ENCODE peak calls at places on chromosomes 3 and 15, in four cellular contexts. G is K562, H is HepG2, E is GM12878. J is an unnamed sample.

GRCh38 chr3:193982258-193982659 is 153.7 kb upstream of the HES1 start:
- DNase-seq in G (no peak), H (no peak), E (no peak), J (no peak)

GRCh38 chr3:123154346-123154985 is 47.3 kb upstream of the SEC22A start:
- DNase-seq in G (no peak), H (no peak), E (no peak), J (no peak)

GRCh38 chr3:65039754-65040210 is 352.0 kb upstream of the ADAMTS9 start:
- DNase-seq in G (peak; percentile 71), H (peak; percentile 67), E (no peak), J (no peak)

GRCh38 chr15:86002444-86002843 is 77.2 kb upstream of the AGBL1 start:
- DNase-seq in G (no peak), H (no peak), E (no peak), J (no peak)

GRCh38 chr3:45664558-45664957 is 24.6 kb upstream of the SACM1L start:
- DNase-seq in G (no peak), H (peak; percentile 18), E (peak; percentile 48), J (no peak)

GRCh38 chr15:41022487-41023090 is 69.3 kb downstream of the CHAC1 start:
- DNase-seq in G (peak; percentile 43), H (peak; percentile 28), E (peak; percentile 21), J (peak; percentile 58)

GRCh38 chr3:187567026-187567425 is 103.2 kb downstream of the SST start:
- DNase-seq in G (no peak), H (no peak), E (no peak), J (no peak)

GRCh38 chr3:67093315-67093714 is 95.2 kb downstream of the KBTBD8 start:
- DNase-seq in G (no peak), H (no peak), E (no peak), J (no peak)

GRCh38 chr3:143119974-143120715 is 574 bp downstream of the CHST2 start:
- DNase-seq in G (peak; percentile 55), H (no peak), E (no peak), J (peak; percentile 73)

GRCh38 chr3:177835917-177836316 is 638.6 kb upstream of the TBL1XR1 start:
- DNase-seq in G (no peak), H (no peak), E (no peak), J (no peak)

GRCh38 chr3:25266677-25267076 is 161.4 kb upstream of the RARB start:
- DNase-seq in G (no peak), H (no peak), E (no peak), J (no peak)

GRCh38 chr3:141938011-141938350 is 61.5 kb downstream of the ATP1B3 start:
- DNase-seq in G (no peak), H (no peak), E (no peak), J (no peak)

GRCh38 chr3:122982202-122983185 is 45.1 kb downstream of the SEMA5B start:
- DNase-seq in G (no peak), H (peak; percentile 5), E (no peak), J (no peak)

GRCh38 chr3:127034195-127034989 is 51.5 kb downstream of the PLXNA1 start:
- DNase-seq in G (no peak), H (no peak), E (no peak), J (no peak)

GRCh38 chr3:121894191-121894990 is at the start of gene SLC15A2:
- DNase-seq in G (no peak), H (no peak), E (no peak), J (no peak)

GRCh38 chr15:41493205-41493901 is at the start of gene ITPKA:
- DNase-seq in G (peak; percentile 89), H (peak; percentile 88), E (peak; percentile 30), J (no peak)

GRCh38 chr3:129318921-129319320 is 40.3 kb downstream of the HMCES start:
- DNase-seq in G (no peak), H (no peak), E (no peak), J (no peak)

GRCh38 chr3:49617390-49618013 is 56.6 kb upstream of the APEH start:
- DNase-seq in G (no peak), H (no peak), E (no peak), J (no peak)

GRCh38 chr15:25664761-25665160 is 198.4 kb downstream of the ATP10A start:
- DNase-seq in G (no peak), H (no peak), E (no peak), J (no peak)

GRCh38 chr15:48644827-48645557 is 517 bp downstream of the FBN1 start:
- DNase-seq in G (no peak), H (no peak), E (no peak), J (peak; percentile 80)

GRCh38 chr15:69093127-69093526 is 67.3 kb upstream of the GLCE start:
- DNase-seq in G (peak; percentile 45), H (no peak), E (no peak), J (no peak)

GRCh38 chr3:121529308-121529707 is 16.5 kb downstream of the POLQ start:
- DNase-seq in G (peak; percentile 19), H (peak; percentile 3), E (no peak), J (no peak)

GRCh38 chr3:53303957-53304356 is 43.4 kb downstream of the DCP1A start:
- DNase-seq in G (no peak), H (no peak), E (no peak), J (no peak)

GRCh38 chr15:58415636-58416035 is 16.2 kb upstream of the LIPC start:
- DNase-seq in G (no peak), H (no peak), E (no peak), J (no peak)

GRCh38 chr15:34271493-34271892 is 46.7 kb downstream of the EMC4 start:
- DNase-seq in G (no peak), H (peak; percentile 3), E (no peak), J (no peak)

DNA sequence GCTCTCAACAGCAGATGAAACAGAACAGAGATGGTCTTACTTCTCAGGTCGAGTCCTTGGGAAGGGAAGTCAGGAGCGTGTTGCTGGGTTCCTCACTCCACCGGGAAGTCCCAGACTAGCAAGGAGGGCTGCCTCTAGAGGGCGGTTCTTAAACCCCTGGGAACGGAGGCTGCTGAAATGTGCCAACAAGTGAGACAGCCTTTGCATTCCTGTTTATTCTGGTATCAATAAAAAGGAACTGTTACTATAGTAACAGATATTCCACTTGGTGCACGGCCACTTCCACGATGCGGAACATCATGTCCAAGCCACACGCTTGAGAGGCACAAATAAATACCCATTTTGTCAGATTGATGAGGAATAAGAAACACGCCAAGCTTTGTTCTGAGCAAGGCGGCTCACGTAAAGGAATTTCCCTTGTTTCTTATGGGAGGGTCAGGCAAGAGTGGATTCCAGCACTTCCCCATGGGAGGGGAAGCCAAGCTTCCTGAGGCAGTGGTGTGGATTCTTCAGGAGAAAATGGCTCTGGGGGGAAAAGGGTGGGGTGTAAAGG is at the start of gene FAM107A:
- DNase-seq in G (peak; percentile 13), H (no peak), E (no peak), J (peak; percentile 59)
- TF ChIP-seq HDAC2 in G (no peak), H (no peak), E (no peak), J (no peak)

GRCh38 chr3:8491750-8492149 is 9.9 kb upstream of the LMCD1 start:
- DNase-seq in G (no peak), H (no peak), E (no peak), J (no peak)

GRCh38 chr3:8488877-8489865 is 12.5 kb upstream of the LMCD1 start:
- DNase-seq in G (no peak), H (peak; percentile 93), E (no peak), J (no peak)

GRCh38 chr3:8488436-8488835 is 13.2 kb upstream of the LMCD1 start:
- DNase-seq in G (no peak), H (no peak), E (no peak), J (no peak)

GRCh38 chr3:8491246-8491645 is 10.4 kb upstream of the LMCD1 start:
- DNase-seq in G (no peak), H (no peak), E (no peak), J (no peak)

GRCh38 chr3:8490079-8490552 is 11.5 kb upstream of the LMCD1 start:
- DNase-seq in G (no peak), H (peak; percentile 66), E (no peak), J (no peak)
- TF ChIP-seq ATF2 in G (no peak), H (peak; percentile 22), E (no peak), J (no peak)

DNA sequence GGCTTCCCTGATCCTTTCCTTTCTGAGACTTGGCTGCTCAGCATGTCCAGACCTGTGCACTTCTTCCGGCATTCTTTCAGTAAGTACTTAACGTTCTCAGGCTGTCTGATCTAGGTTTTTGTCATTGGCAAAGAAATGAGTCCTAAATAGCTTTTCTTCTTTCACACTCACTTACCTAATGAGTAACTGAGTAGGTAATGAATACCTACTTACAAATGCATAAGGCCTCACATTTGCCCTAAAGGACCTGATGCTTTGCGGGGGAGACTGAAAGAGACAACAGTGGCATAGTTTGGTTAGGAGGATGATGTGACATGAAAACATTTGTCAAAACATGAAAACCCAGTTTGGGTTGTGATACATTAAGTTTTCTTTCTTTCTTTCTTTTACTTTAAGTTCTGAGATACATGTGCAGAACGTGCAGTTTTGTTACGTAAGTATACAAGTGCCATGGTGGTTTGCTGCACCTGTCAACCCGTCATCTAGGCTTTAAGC is 516.7 kb upstream of the CFAP20DC start:
- DNase-seq in G (no peak), H (no peak), E (peak; percentile 68), J (no peak)
- TF ChIP-seq HDAC2 in G (no peak), H (no peak), E (no peak), J (no peak)

GRCh38 chr3:1087066-1087555 is 5.7 kb upstream of the CNTN6 start:
- DNase-seq in G (no peak), H (no peak), E (no peak), J (no peak)
- TF ChIP-seq ATF2 in G (no peak), H (no peak), E (no peak), J (no peak)

GRCh38 chr15:75733761-75734651 is 21.4 kb upstream of the CSPG4 start:
- DNase-seq in G (no peak), H (no peak), E (no peak), J (no peak)
- TF ChIP-seq HDAC2 in G (no peak), H (no peak), E (no peak), J (no peak)

GRCh38 chr15:49923671-49924070 is 195.4 kb downstream of the ATP8B4 start:
- DNase-seq in G (no peak), H (no peak), E (no peak), J (no peak)

GRCh38 chr15:49926731-49927130 is 192.3 kb downstream of the ATP8B4 start:
- DNase-seq in G (no peak), H (no peak), E (no peak), J (no peak)

GRCh38 chr15:49927462-49927861 is 191.6 kb downstream of the ATP8B4 start:
- DNase-seq in G (no peak), H (no peak), E (no peak), J (no peak)
- TF ChIP-seq ATF2 in G (no peak), H (no peak), E (no peak), J (no peak)

GRCh38 chr3:137013955-137014688 is 56.3 kb downstream of the IL20RB start:
- DNase-seq in G (peak; percentile 79), H (peak; percentile 82), E (peak; percentile 51), J (peak; percentile 65)

GRCh38 chr3:137012097-137012501 is 54.3 kb downstream of the IL20RB start:
- DNase-seq in G (no peak), H (no peak), E (no peak), J (no peak)

GRCh38 chr3:137008976-137009375 is 51.2 kb downstream of the IL20RB start:
- DNase-seq in G (no peak), H (no peak), E (no peak), J (no peak)

GRCh38 chr3:137010137-137010536 is 52.4 kb downstream of the IL20RB start:
- DNase-seq in G (no peak), H (no peak), E (no peak), J (no peak)
- TF ChIP-seq HDAC2 in G (no peak), H (no peak), E (no peak), J (no peak)

GRCh38 chr3:71055602-71056001 is 527.9 kb downstream of the FOXP1 start:
- DNase-seq in G (no peak), H (no peak), E (no peak), J (no peak)
- TF ChIP-seq ATF2 in G (no peak), H (no peak), E (no peak), J (no peak)